ENCODE peak calls at places on chromosomes 3 and 15, in nine cellular contexts. L is OCI-LY7, A is tibial nerve, H is ovary, G is kidney, S is IMR-90, V is A549, P is cardiac muscle cell, R is small intestine. X is an unnamed sample. For H3K4me1, the result is how much of the 10 kb centered on the place peaks cover.

GRCh38 chr3:101521251-101521701 is 8.3 kb upstream of the SENP7 start:
- DNase-seq in R (peak), G (no peak), H (no peak), S (no peak), L (no peak), P (no peak), A (no peak), V (no peak), X (peak)

GRCh38 chr3:33855884-33856546 is 57.6 kb downstream of the PDCD6IP start:
- DNase-seq in H (no peak), P (no peak), G (no peak), L (no peak), R (no peak), V (no peak), A (no peak), S (no peak), X (no peak)

GRCh38 chr15:97893988-97894387 is 66.5 kb upstream of the ARRDC4 start:
- DNase-seq in H (no peak), L (no peak), G (no peak), S (no peak), R (peak), V (no peak), P (no peak), A (no peak), X (no peak)

GRCh38 chr3:20141306-20141705 is 44.7 kb downstream of the SGO1 start:
- DNase-seq in S (no peak), H (no peak), V (no peak), L (no peak), R (no peak), P (no peak), G (no peak), A (peak), X (no peak)

GRCh38 chr3:147945968-147946519 is 536.9 kb downstream of the ZIC1 start:
- DNase-seq in P (peak), A (peak), R (peak), S (peak), L (no peak), G (no peak), H (no peak), V (peak), X (no peak)

GRCh38 chr3:57226156-57226555 is 1.4 kb upstream of the APPL1 start:
- DNase-seq in G (no peak), A (no peak), H (no peak), P (no peak), L (no peak), V (no peak), R (no peak), S (no peak), X (no peak)

GRCh38 chr15:47337106-47337505 is 380.2 kb upstream of the SEMA6D start:
- DNase-seq in R (no peak), L (no peak), H (no peak), S (no peak), A (no peak), G (no peak), P (no peak), V (no peak), X (no peak)

GRCh38 chr3:194422188-194422587 is 23.1 kb upstream of the GP5 start:
- DNase-seq in L (no peak), G (no peak), S (peak), V (no peak), A (no peak), H (no peak), R (no peak), P (no peak), X (no peak)

GRCh38 chr3:63847718-63848450 is 15.7 kb downstream of the THOC7 start:
- DNase-seq in H (no peak), G (no peak), P (no peak), V (no peak), L (no peak), R (no peak), S (no peak), A (no peak), X (no peak)

GRCh38 chr15:45587861-45588170 is 637 bp downstream of the BLOC1S6 start:
- DNase-seq in R (no peak), A (no peak), P (no peak), G (no peak), H (no peak), V (no peak), S (no peak), L (no peak), X (no peak)

GRCh38 chr3:189841474-189842205 is 210.5 kb downstream of the TP63 start:
- DNase-seq in A (no peak), L (no peak), S (peak), H (no peak), V (no peak), P (no peak), R (no peak), G (no peak), X (no peak)

GRCh38 chr3:191235331-191236314 is 36.6 kb downstream of the OSTN start:
- DNase-seq in S (peak), G (no peak), V (no peak), L (no peak), H (no peak), P (no peak), R (no peak), A (no peak), X (no peak)

GRCh38 chr15:82641129-82641798 is 5.9 kb downstream of the CPEB1 start:
- DNase-seq in A (no peak), R (no peak), G (no peak), H (no peak), S (no peak), P (no peak), V (no peak), L (no peak), X (no peak)

GRCh38 chr15:78751602-78751979 is 59.7 kb downstream of the ADAMTS7 start:
- DNase-seq in A (no peak), G (peak), S (no peak), H (peak), P (no peak), L (no peak), R (no peak), V (no peak), X (no peak)

GRCh38 chr15:95832655-95833054 is 497.8 kb upstream of the NR2F2 start:
- DNase-seq in G (no peak), P (no peak), R (no peak), L (no peak), A (no peak), S (no peak), H (no peak), V (no peak), X (no peak)

GRCh38 chr15:47300035-47300434 is 417.3 kb upstream of the SEMA6D start:
- DNase-seq in P (no peak), V (no peak), G (no peak), A (no peak), R (no peak), H (no peak), S (no peak), L (no peak), X (no peak)

GRCh38 chr15:42858540-42858939 is 62.0 kb downstream of the TTBK2 start:
- DNase-seq in P (no peak), H (no peak), S (no peak), R (no peak), G (no peak), A (no peak), L (no peak), V (no peak), X (no peak)

GRCh38 chr3:51974277-51974962 is 444 bp upstream of the ABHD14A start:
- DNase-seq in V (no peak), G (peak), L (no peak), H (peak), R (peak), P (no peak), A (peak), S (no peak), X (no peak)

GRCh38 chr3:44954962-44955361 is 21.0 kb downstream of the ZDHHC3 start:
- DNase-seq in A (no peak), R (no peak), L (peak), H (no peak), P (no peak), V (no peak), S (peak), G (no peak), X (no peak)

GRCh38 chr15:101013769-101014223 is 94.6 kb downstream of the LRRK1 start:
- DNase-seq in A (no peak), L (no peak), R (no peak), V (no peak), S (no peak), P (no peak), G (no peak), H (no peak), X (no peak)

GRCh38 chr15:36658321-36658720 is 78.9 kb downstream of the CDIN1 start:
- DNase-seq in A (no peak), R (no peak), H (no peak), G (no peak), V (no peak), P (no peak), L (no peak), S (peak), X (no peak)

GRCh38 chr3:10400050-10400748 is 79.3 kb upstream of the SEC13 start:
- DNase-seq in V (no peak), P (no peak), A (no peak), S (peak), R (no peak), G (no peak), L (no peak), H (no peak), X (no peak)

GRCh38 chr15:93042691-93043378 is 46.2 kb downstream of the RGMA start:
- DNase-seq in S (no peak), P (no peak), H (no peak), R (no peak), A (no peak), G (peak), V (no peak), L (no peak), X (no peak)

GRCh38 chr3:114093001-114093350 is 36.4 kb downstream of the QTRT2 start:
- DNase-seq in S (no peak), G (no peak), P (no peak), L (no peak), R (no peak), A (no peak), V (no peak), H (no peak), X (no peak)

GRCh38 chr3:114089675-114090074 is 33.1 kb downstream of the QTRT2 start:
- DNase-seq in L (no peak), G (no peak), S (no peak), H (no peak), A (no peak), V (no peak), R (no peak), P (no peak), X (no peak)

GRCh38 chr3:114095808-114096207 is 39.3 kb downstream of the QTRT2 start:
- DNase-seq in G (no peak), S (no peak), R (no peak), A (no peak), H (no peak), L (no peak), P (no peak), V (no peak), X (no peak)

GRCh38 chr3:114093596-114093995 is 37.1 kb downstream of the QTRT2 start:
- DNase-seq in V (peak), L (no peak), H (no peak), S (peak), G (no peak), A (peak), R (peak), P (peak), X (no peak)

GRCh38 chr3:114092151-114093000 is 35.8 kb downstream of the QTRT2 start:
- DNase-seq in H (no peak), V (no peak), A (no peak), G (no peak), L (no peak), S (no peak), R (no peak), P (no peak), X (no peak)
- H3K4me3 ChIP-seq in H (no peak), V (no peak), A (no peak), G (peak), L (no peak), S (no peak), R (no peak), P (no peak), X (no peak)

GRCh38 chr3:72297481-72297880 is 512.5 kb upstream of the PROK2 start:
- DNase-seq in L (no peak), G (no peak), R (no peak), H (no peak), A (no peak), P (no peak), S (no peak), V (no peak), X (no peak)

GRCh38 chr3:72299823-72300222 is 514.9 kb upstream of the PROK2 start:
- DNase-seq in A (no peak), V (no peak), L (no peak), R (peak), G (no peak), P (no peak), S (no peak), H (no peak), X (no peak)

GRCh38 chr3:72299321-72299802 is 514.4 kb upstream of the PROK2 start:
- DNase-seq in V (no peak), S (peak), G (no peak), L (no peak), R (no peak), H (no peak), P (no peak), A (no peak), X (no peak)

GRCh38 chr3:72296477-72297111 is 511.6 kb upstream of the PROK2 start:
- DNase-seq in A (no peak), R (no peak), V (no peak), L (no peak), G (no peak), H (no peak), S (no peak), P (no peak), X (no peak)

GRCh38 chr3:72298201-72299155 is 513.5 kb upstream of the PROK2 start:
- DNase-seq in V (no peak), P (no peak), A (no peak), L (no peak), G (no peak), H (no peak), R (no peak), S (no peak), X (no peak)
- H3K27ac ChIP-seq in V (no peak), P (peak), A (no peak), L (no peak), G (no peak), H (no peak), R (no peak), S (no peak), X (no peak)

GRCh38 chr15:74137544-74137920 is 7.1 kb downstream of the ISLR2 start:
- DNase-seq in R (no peak), S (no peak), V (no peak), G (no peak), A (no peak), H (no peak), P (no peak), L (no peak), X (no peak)
- H3K4me1 ChIP-seq in R (under half), S (under half), V (under half), G (under half), A (under half), H (under half), P (under half), L (under half), X (under half)

GRCh38 chr15:71202712-71203111 is 87.4 kb downstream of the THSD4 start:
- DNase-seq in R (peak), L (no peak), P (no peak), G (no peak), V (no peak), A (no peak), H (no peak), S (no peak), X (no peak)

GRCh38 chr15:71207141-71207540 is 91.9 kb downstream of the THSD4 start:
- DNase-seq in G (no peak), V (no peak), L (no peak), H (no peak), R (no peak), S (no peak), P (no peak), A (no peak), X (no peak)

GRCh38 chr15:71199384-71200351 is 84.4 kb downstream of the THSD4 start:
- DNase-seq in S (peak), P (no peak), A (no peak), L (no peak), G (no peak), H (no peak), R (no peak), V (no peak), X (no peak)

GRCh38 chr15:71201471-71201870 is 86.2 kb downstream of the THSD4 start:
- DNase-seq in A (no peak), H (peak), G (no peak), S (no peak), R (peak), L (no peak), P (peak), V (no peak), X (no peak)

DNA sequence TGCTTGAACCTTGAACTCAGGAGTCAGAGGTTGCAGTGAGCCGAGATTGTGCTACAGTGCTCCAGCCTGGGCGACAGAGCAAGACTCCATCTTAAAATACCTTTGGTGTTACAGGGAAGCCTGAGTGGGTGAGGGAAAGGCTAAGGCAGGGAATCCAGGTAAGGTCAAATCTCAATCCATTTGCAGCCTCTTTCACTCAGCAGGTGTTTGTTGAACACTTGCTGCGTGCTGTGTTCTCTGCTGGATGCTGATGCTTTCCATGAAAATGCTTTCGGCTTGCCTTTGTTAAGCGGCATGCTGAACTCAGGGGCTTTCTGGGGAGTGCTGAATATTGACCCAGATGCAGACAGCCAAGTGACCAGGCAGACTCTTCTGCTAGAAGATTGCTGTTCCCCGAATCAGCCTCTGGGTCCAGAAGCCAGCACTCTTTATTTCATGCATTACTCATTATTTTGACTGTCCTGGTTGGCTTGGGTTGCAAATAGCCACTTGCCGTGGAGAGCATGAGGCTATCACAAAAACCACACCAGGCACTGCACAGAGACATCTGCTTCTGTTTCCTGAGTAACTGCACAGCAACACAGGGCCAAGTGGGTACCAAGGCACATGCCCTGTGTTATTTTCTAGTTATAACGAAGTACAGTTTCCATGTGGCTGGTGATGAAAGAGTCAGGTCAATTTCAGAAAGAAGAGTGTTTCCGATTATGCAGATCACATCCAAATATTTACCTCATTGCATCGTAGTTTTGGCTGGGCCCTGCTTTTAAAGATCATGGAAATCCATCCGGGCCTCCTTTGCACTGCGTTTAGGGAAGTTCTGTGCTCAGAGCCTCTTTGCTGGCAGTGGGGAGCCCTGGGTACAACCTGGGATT is 88.5 kb downstream of the THSD4 start:
- DNase-seq in R (no peak), S (peak), H (no peak), L (no peak), G (no peak), V (no peak), P (no peak), A (no peak), X (no peak)
- H3K4me3 ChIP-seq in R (no peak), S (no peak), H (no peak), L (no peak), G (no peak), V (no peak), P (no peak), A (no peak), X (no peak)

GRCh38 chr15:31377030-31377429 is 50.4 kb downstream of the KLF13 start:
- DNase-seq in G (peak), A (no peak), S (no peak), P (no peak), V (no peak), R (peak), H (no peak), L (no peak), X (no peak)

GRCh38 chr15:31379042-31379441 is 52.4 kb downstream of the KLF13 start:
- DNase-seq in L (no peak), P (no peak), S (no peak), R (no peak), V (no peak), A (no peak), H (no peak), G (no peak), X (no peak)

GRCh38 chr15:31379577-31379976 is 52.9 kb downstream of the KLF13 start:
- DNase-seq in A (no peak), H (no peak), V (no peak), L (no peak), P (no peak), S (no peak), G (no peak), R (no peak), X (no peak)

GRCh38 chr15:31376511-31376910 is 49.9 kb downstream of the KLF13 start:
- DNase-seq in P (no peak), A (no peak), G (no peak), R (peak), H (no peak), L (no peak), V (no peak), S (no peak), X (no peak)

GRCh38 chr15:31378363-31378903 is 51.8 kb downstream of the KLF13 start:
- DNase-seq in L (no peak), A (no peak), G (no peak), S (no peak), P (no peak), R (no peak), V (no peak), H (no peak), X (no peak)
- H3K27ac ChIP-seq in L (no peak), A (no peak), G (no peak), S (no peak), P (no peak), R (peak), V (no peak), H (no peak), X (no peak)

GRCh38 chr15:49145651-49146609 is 9.5 kb downstream of the COPS2 start:
- DNase-seq in H (no peak), S (peak), P (peak), A (peak), L (peak), V (peak), G (no peak), R (peak), X (no peak)
- H3K4me1 ChIP-seq in H (under half), S (under half), P (under half), A (under half), L (under half), V (under half), G (under half), R (under half), X (under half)

X was measured in CD8-positive, alpha-beta memory T cell.